ENCODE peak calls at places on chromosomes 2 and 18, in eight cellular contexts. F is BJ, N is Caco-2, L is endothelial cell of umbilical vein, H is stomach, C is kidney, G is GM23338, V is glutamatergic neuron. Q is an unnamed sample.

GRCh38 chr2:176093145-176093888 is 796 bp downstream of the HOXD13 start:
- DNase-seq in F (no peak), N (no peak), L (no peak), H (peak; percentile 22), C (peak; percentile 63), G (no peak), V (peak; percentile 53), Q (no peak)

GRCh38 chr2:29109246-29109645 is 6.0 kb upstream of the CLIP4 start:
- DNase-seq in F (no peak), N (no peak), L (no peak), H (no peak), C (no peak), G (no peak), V (no peak), Q (no peak)

GRCh38 chr18:60070631-60071030 is 170.8 kb downstream of the PMAIP1 start:
- DNase-seq in F (no peak), N (no peak), L (no peak), H (no peak), C (no peak), G (no peak), V (no peak), Q (no peak)

GRCh38 chr2:138779451-138780440 is at the start of gene NXPH2:
- DNase-seq in F (no peak), N (no peak), L (no peak), H (no peak), C (peak; percentile 55), G (peak; percentile 63), V (peak; percentile 59), Q (peak; percentile 42)

GRCh38 chr2:27711804-27712203 is 48.1 kb downstream of the SLC4A1AP start:
- DNase-seq in F (no peak), N (no peak), L (no peak), H (no peak), C (no peak), G (no peak), V (no peak), Q (no peak)

GRCh38 chr18:49935215-49935614 is 121.9 kb upstream of the ACAA2 start:
- DNase-seq in F (no peak), N (no peak), L (no peak), H (no peak), C (no peak), G (no peak), V (no peak), Q (no peak)

GRCh38 chr2:136765256-136765735 is at the start of gene THSD7B:
- DNase-seq in F (no peak), N (no peak), L (no peak), H (no peak), C (peak; percentile 69), G (peak; percentile 53), V (peak; percentile 63), Q (no peak)

GRCh38 chr2:235161565-235161964 is 209.7 kb downstream of the SH3BP4 start:
- DNase-seq in F (no peak), N (no peak), L (no peak), H (no peak), C (no peak), G (no peak), V (no peak), Q (no peak)

GRCh38 chr2:71460595-71461303 is 7.4 kb downstream of the DYSF start:
- DNase-seq in F (no peak), N (no peak), L (peak; percentile 72), H (no peak), C (no peak), G (peak; percentile 54), V (no peak), Q (no peak)

GRCh38 chr2:102932521-102932920 is 170.7 kb downstream of the TMEM182 start:
- DNase-seq in F (no peak), N (no peak), L (no peak), H (no peak), C (no peak), G (no peak), V (no peak), Q (no peak)

GRCh38 chr2:233359823-233360222 is 5.5 kb downstream of the DGKD start:
- DNase-seq in F (no peak), N (no peak), L (no peak), H (no peak), C (no peak), G (no peak), V (no peak), Q (no peak)

GRCh38 chr2:64214281-64215115 is 70.3 kb upstream of the PELI1 start:
- DNase-seq in F (no peak), N (no peak), L (no peak), H (no peak), C (no peak), G (no peak), V (no peak), Q (no peak)

GRCh38 chr2:78999410-78999809 is 26.1 kb upstream of the REG3G start:
- DNase-seq in F (no peak), N (no peak), L (peak; percentile 26), H (no peak), C (no peak), G (peak; percentile 54), V (no peak), Q (no peak)
- TF ChIP-seq CTCF in F (peak; percentile 26), N (peak; percentile 31), L (peak; percentile 10), H (no peak), C (peak; percentile 33), G (peak; percentile 46), V (peak; percentile 63), Q (peak; percentile 45)

GRCh38 chr2:135043345-135043744 is 3.9 kb downstream of the MAP3K19 start:
- DNase-seq in F (no peak), N (no peak), L (no peak), H (no peak), C (no peak), G (peak; percentile 17), V (peak; percentile 18), Q (no peak)
- TF ChIP-seq CTCF in F (peak; percentile 42), N (peak; percentile 30), L (peak; percentile 44), H (no peak), C (peak; percentile 22), G (peak; percentile 59), V (peak; percentile 68), Q (peak; percentile 57)

GRCh38 chr2:38925982-38926381 is 36.3 kb downstream of the ARHGEF33 start:
- DNase-seq in F (no peak), N (no peak), L (no peak), H (no peak), C (no peak), G (peak; percentile 69), V (peak; percentile 28), Q (no peak)
- TF ChIP-seq CTCF in F (no peak), N (no peak), L (no peak), H (no peak), C (no peak), G (peak; percentile 62), V (no peak), Q (no peak)

GRCh38 chr18:54233228-54233625 is 8.8 kb upstream of the MBD2 start:
- DNase-seq in F (no peak), N (no peak), L (peak; percentile 91), H (no peak), C (no peak), G (no peak), V (no peak), Q (no peak)

GRCh38 chr18:54229660-54230059 is 5.2 kb upstream of the MBD2 start:
- DNase-seq in F (no peak), N (no peak), L (no peak), H (no peak), C (no peak), G (no peak), V (no peak), Q (no peak)

GRCh38 chr18:54233761-54234160 is 9.3 kb upstream of the MBD2 start:
- DNase-seq in F (no peak), N (no peak), L (no peak), H (no peak), C (no peak), G (no peak), V (no peak), Q (no peak)

GRCh38 chr18:54235871-54236270 is 11.4 kb upstream of the MBD2 start:
- DNase-seq in F (peak; percentile 40), N (no peak), L (peak; percentile 81), H (no peak), C (no peak), G (no peak), V (no peak), Q (no peak)

GRCh38 chr18:54232485-54233227 is 8.2 kb upstream of the MBD2 start:
- DNase-seq in F (no peak), N (no peak), L (no peak), H (no peak), C (no peak), G (peak; percentile 46), V (no peak), Q (no peak)
- TF ChIP-seq CTCF in F (no peak), N (no peak), L (no peak), H (no peak), C (no peak), G (peak; percentile 68), V (no peak), Q (no peak)

GRCh38 chr2:72887836-72888437 is 729 bp downstream of the SPR start:
- DNase-seq in F (no peak), N (peak; percentile 93), L (peak; percentile 84), H (peak; percentile 93), C (peak; percentile 95), G (peak; percentile 98), V (peak; percentile 95), Q (peak; percentile 83)
- TF ChIP-seq CTCF in F (peak; percentile 99), N (peak; percentile 81), L (peak; percentile 97), H (no peak), C (peak; percentile 84), G (peak; percentile 86), V (peak; percentile 85), Q (peak; percentile 87)

GRCh38 chr2:48592067-48592466 is 25.6 kb upstream of the GTF2A1L start:
- DNase-seq in F (no peak), N (no peak), L (no peak), H (no peak), C (no peak), G (no peak), V (no peak), Q (no peak)

GRCh38 chr2:48587560-48587959 is 30.1 kb upstream of the GTF2A1L start:
- DNase-seq in F (no peak), N (peak; percentile 68), L (no peak), H (no peak), C (no peak), G (no peak), V (no peak), Q (no peak)

GRCh38 chr2:48588745-48589144 is 28.9 kb upstream of the GTF2A1L start:
- DNase-seq in F (no peak), N (no peak), L (no peak), H (no peak), C (no peak), G (no peak), V (no peak), Q (no peak)

GRCh38 chr2:48586433-48586832 is 31.2 kb upstream of the GTF2A1L start:
- DNase-seq in F (no peak), N (no peak), L (no peak), H (no peak), C (no peak), G (no peak), V (no peak), Q (no peak)

GRCh38 chr2:48589170-48589767 is 28.4 kb upstream of the GTF2A1L start:
- DNase-seq in F (no peak), N (no peak), L (peak; percentile 72), H (no peak), C (no peak), G (peak; percentile 62), V (peak; percentile 49), Q (peak; percentile 26)
- TF ChIP-seq CTCF in F (peak; percentile 77), N (peak; percentile 85), L (peak; percentile 71), H (no peak), C (peak; percentile 82), G (peak; percentile 81), V (peak; percentile 89), Q (peak; percentile 67)

GRCh38 chr2:218896501-218897393 is 16.1 kb downstream of the WNT10A start:
- DNase-seq in F (no peak), N (peak; percentile 92), L (no peak), H (peak; percentile 41), C (peak; percentile 94), G (peak; percentile 71), V (no peak), Q (peak; percentile 67)
- TF ChIP-seq CTCF in F (no peak), N (no peak), L (no peak), H (no peak), C (no peak), G (no peak), V (peak; percentile 22), Q (peak; percentile 43)